ENCODE peak calls at places on chromosome 14, in six cellular contexts. J, W, D, L, G and Z are unnamed samples.

GRCh38 chr14:25111061-25111601 is 61.2 kb upstream of the STXBP6 start:
- DNase-seq in J (no peak), W (peak; percentile 89), D (no peak), L (peak; percentile 98), G (no peak), Z (peak; percentile 94)

GRCh38 chr14:39015360-39015961 is 87.6 kb downstream of the SEC23A start:
- DNase-seq in J (no peak), W (peak; percentile 54), D (no peak), L (peak; percentile 59), G (no peak), Z (peak; percentile 66)

GRCh38 chr14:65850429-65851145 is 438.1 kb downstream of the FUT8 start:
- DNase-seq in J (no peak), W (no peak), D (no peak), L (no peak), G (no peak), Z (no peak)

GRCh38 chr14:104976198-104977007 is 1.8 kb downstream of the AHNAK2 start:
- DNase-seq in J (peak; percentile 67), W (peak; percentile 71), D (peak; percentile 70), L (peak; percentile 72), G (peak; percentile 90), Z (peak; percentile 81)

GRCh38 chr14:94748667-94749347 is 21.1 kb downstream of the GSC start:
- DNase-seq in J (no peak), W (peak; percentile 68), D (peak; percentile 70), L (no peak), G (peak; percentile 75), Z (no peak)

GRCh38 chr14:104516906-104517305 is 62.7 kb upstream of the C14orf180 start:
- DNase-seq in J (no peak), W (no peak), D (no peak), L (no peak), G (peak; percentile 7), Z (no peak)

GRCh38 chr14:75928587-75929230 is 53.1 kb downstream of the TGFB3 start:
- DNase-seq in J (no peak), W (no peak), D (no peak), L (peak; percentile 8), G (no peak), Z (no peak)

GRCh38 chr14:51182166-51182565 is 57.9 kb upstream of the TMX1 start:
- DNase-seq in J (no peak), W (no peak), D (no peak), L (no peak), G (no peak), Z (no peak)

GRCh38 chr14:30971586-30971985 is 53.9 kb upstream of the AP4S1 start:
- DNase-seq in J (no peak), W (no peak), D (no peak), L (no peak), G (no peak), Z (no peak)

DNA sequence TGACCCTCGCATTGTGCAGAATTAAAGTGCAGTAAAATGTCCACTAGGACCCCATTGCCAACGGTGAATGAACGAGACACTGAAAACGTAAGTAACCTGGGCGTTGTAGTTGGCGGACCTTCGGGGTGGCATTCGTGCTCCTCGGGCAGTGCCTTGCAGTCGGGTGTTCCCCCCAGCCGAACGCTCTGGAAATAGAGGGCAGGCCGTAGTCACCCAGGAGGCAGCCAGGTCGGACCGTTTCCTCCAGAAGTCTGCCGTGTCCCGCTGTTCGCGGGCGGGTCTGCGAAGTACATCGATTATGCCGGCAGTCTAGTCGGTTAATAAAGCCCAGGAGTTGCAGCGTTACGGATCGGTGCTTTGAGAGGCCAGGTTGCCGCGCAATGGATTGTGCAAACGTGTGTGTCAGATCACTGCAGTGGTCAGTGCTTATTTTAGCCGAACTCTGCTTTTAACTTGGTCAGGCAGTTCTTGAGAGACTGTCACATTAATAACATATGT is 828 bp downstream of the MARK3 start:
- DNase-seq in J (no peak), W (peak; percentile 46), D (no peak), L (peak; percentile 31), G (no peak), Z (peak; percentile 63)
- H3K4ac ChIP-seq in J (no peak overlapping the region), W (no peak overlapping the region), D (no peak overlapping the region), L (peak overlapping the region; percentile 88), G (no peak overlapping the region), Z (peak overlapping the region; percentile 78)

GRCh38 chr14:68947802-68948201 is 31.3 kb downstream of the ACTN1 start:
- DNase-seq in J (no peak), W (peak; percentile 57), D (no peak), L (peak; percentile 42), G (no peak), Z (peak; percentile 86)

GRCh38 chr14:68946423-68946822 is 32.7 kb downstream of the ACTN1 start:
- DNase-seq in J (no peak), W (no peak), D (no peak), L (no peak), G (no peak), Z (no peak)

GRCh38 chr14:68949236-68949965 is 29.7 kb downstream of the ACTN1 start:
- DNase-seq in J (no peak), W (no peak), D (no peak), L (no peak), G (no peak), Z (peak; percentile 55)

GRCh38 chr14:68950111-68950510 is 29.0 kb downstream of the ACTN1 start:
- DNase-seq in J (no peak), W (no peak), D (no peak), L (peak; percentile 44), G (no peak), Z (peak; percentile 78)

DNA sequence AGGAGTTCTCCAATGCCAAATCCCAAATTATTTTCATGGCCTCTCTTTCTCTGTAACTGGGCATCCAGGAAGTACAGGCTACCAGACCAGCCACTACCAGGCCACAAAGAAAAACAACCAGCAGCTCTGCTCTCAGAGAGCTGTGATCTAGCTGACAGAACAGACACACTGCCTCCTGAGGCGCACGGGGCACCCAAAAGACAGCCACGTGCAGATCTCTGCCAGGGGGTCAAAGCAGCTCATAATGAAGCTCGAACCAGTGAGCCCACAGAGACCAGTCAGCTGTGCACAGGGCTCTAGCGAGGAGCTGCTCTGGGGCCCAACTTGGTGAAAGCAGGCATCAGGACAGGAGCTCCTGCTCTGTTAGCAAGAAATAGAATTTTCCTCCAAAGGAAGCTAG is 30.4 kb downstream of the ACTN1 start:
- DNase-seq in J (no peak), W (no peak), D (no peak), L (no peak), G (no peak), Z (peak; percentile 45)
- H2BK5ac ChIP-seq in J (no peak overlapping the region), W (no peak overlapping the region), D (no peak overlapping the region), L (peak overlapping the region; percentile 58), G (no peak overlapping the region), Z (peak overlapping the region; percentile 3)

DNA sequence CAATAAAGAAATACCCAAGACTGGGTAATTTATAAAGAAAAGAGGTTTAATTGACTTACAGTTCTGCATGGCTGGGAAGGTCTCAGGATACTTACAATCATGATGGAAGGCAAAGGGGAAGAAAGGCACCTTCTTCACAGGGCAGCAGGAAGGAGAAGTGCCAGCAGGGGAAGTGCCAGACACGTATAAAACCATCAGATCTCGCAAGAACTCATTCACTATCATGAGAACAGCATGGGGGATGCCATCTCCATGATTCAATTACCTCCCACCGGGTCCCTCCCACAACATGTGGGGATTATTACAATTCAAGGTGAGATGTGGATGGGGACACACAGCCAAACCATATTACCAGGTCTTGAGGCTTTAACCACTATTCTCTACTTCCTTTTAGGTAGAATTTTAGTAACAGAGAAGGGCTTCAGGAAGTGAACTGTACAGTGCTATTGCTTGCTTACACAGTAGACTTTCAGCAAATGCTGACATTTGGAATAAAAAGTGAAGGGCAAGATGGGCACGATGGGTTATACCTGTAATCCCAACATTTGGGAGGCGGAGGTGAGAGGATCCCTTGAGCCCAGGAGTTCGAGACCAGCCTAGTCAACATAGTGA is 40.8 kb upstream of the OR4E1 start:
- DNase-seq in J (no peak), W (peak; percentile 25), D (no peak), L (no peak), G (no peak), Z (no peak)
- H2BK15ac ChIP-seq in J (no peak overlapping the region), W (no peak overlapping the region), D (no peak overlapping the region), L (no peak overlapping the region), G (no peak overlapping the region), Z (no peak overlapping the region)

GRCh38 chr14:59189281-59189821 is 884 bp downstream of the DAAM1 start:
- DNase-seq in J (peak; percentile 17), W (peak; percentile 79), D (peak; percentile 28), L (peak; percentile 18), G (peak; percentile 63), Z (no peak)
- H3K4ac ChIP-seq in J (no peak overlapping the region), W (no peak overlapping the region), D (no peak overlapping the region), L (peak overlapping the region; percentile 10), G (no peak overlapping the region), Z (no peak overlapping the region)